ENCODE peak calls at places on chromosomes 13 and 19, in ten cellular contexts. Q is uterus, X is ovary, J is adrenal gland, Z is A673, A is HAP-1, K is iPS DF 6.9, P is fibroblast of lung, D is PC-9, O is tibial artery. W is an unnamed sample. For H3K4me1, the result is how much of the 10 kb centered on the place peaks cover.

GRCh38 chr13:48155850-48156249 is 60.9 kb upstream of the MED4 start:
- DNase-seq in Z (peak), A (no peak), J (no peak), X (no peak), P (peak), K (no peak), O (no peak), D (no peak), Q (no peak), W (no peak)

GRCh38 chr19:3359850-3360493 is 6.4 kb upstream of the NFIC start:
- DNase-seq in J (no peak), X (no peak), D (no peak), Z (peak), P (peak), K (no peak), O (no peak), A (peak), Q (no peak), W (peak)

GRCh38 chr13:73803997-73804396 is 330.2 kb downstream of the KLF12 start:
- DNase-seq in P (peak), A (no peak), O (no peak), J (no peak), Z (peak), K (no peak), X (no peak), Q (no peak), D (no peak), W (no peak)

GRCh38 chr13:51764184-51765141 is 39.5 kb downstream of the DHRS12 start:
- DNase-seq in Z (no peak), J (no peak), D (no peak), P (peak), O (peak), X (no peak), A (no peak), K (no peak), Q (peak), W (no peak)

GRCh38 chr13:42602910-42603309 is 29.0 kb downstream of the TNFSF11 start:
- DNase-seq in Z (no peak), X (no peak), J (no peak), P (peak), Q (no peak), O (no peak), D (no peak), A (no peak), K (no peak), W (no peak)

GRCh38 chr13:111322001-111322915 is 1.8 kb downstream of the TEX29 start:
- DNase-seq in D (no peak), Z (no peak), K (no peak), A (no peak), X (no peak), Q (no peak), O (peak), P (no peak), J (no peak), W (no peak)

GRCh38 chr13:20383058-20383457 is 142.6 kb downstream of the CRYL1 start:
- DNase-seq in O (no peak), A (no peak), X (no peak), Q (no peak), K (no peak), Z (no peak), P (no peak), D (no peak), J (no peak), W (no peak)

GRCh38 chr13:112733661-112734379 is 44.0 kb downstream of the ATP11A start:
- DNase-seq in D (no peak), A (no peak), O (no peak), J (no peak), Q (no peak), Z (no peak), X (no peak), P (peak), K (peak), W (peak)

GRCh38 chr19:9641810-9642209 is 20.8 kb upstream of the ZNF561 start:
- DNase-seq in Q (no peak), P (no peak), O (no peak), D (no peak), J (no peak), A (no peak), X (no peak), K (no peak), Z (no peak), W (no peak)

GRCh38 chr13:29847501-29847983 is 2.9 kb downstream of the UBL3 start:
- DNase-seq in A (peak), Z (peak), K (no peak), D (no peak), Q (peak), X (peak), J (peak), P (peak), O (no peak), W (no peak)

GRCh38 chr13:77975358-77976042 is 56.9 kb upstream of the EDNRB start:
- DNase-seq in K (no peak), P (no peak), O (no peak), Z (no peak), Q (no peak), A (no peak), X (no peak), J (no peak), D (no peak), W (no peak)

GRCh38 chr13:21549633-21550032 is 54.3 kb downstream of the MICU2 start:
- DNase-seq in X (no peak), P (peak), Q (no peak), A (no peak), O (no peak), K (no peak), Z (no peak), J (no peak), D (no peak), W (no peak)

GRCh38 chr13:90365130-90365529 is 982.4 kb upstream of the MIR17HG start:
- DNase-seq in Q (no peak), X (no peak), D (no peak), O (no peak), Z (no peak), P (peak), K (no peak), J (no peak), A (no peak), W (no peak)

GRCh38 chr13:35716186-35716585 is 239.7 kb upstream of the MAB21L1 start:
- DNase-seq in X (no peak), K (no peak), J (no peak), Q (peak), O (no peak), D (peak), P (peak), Z (no peak), A (no peak), W (no peak)

GRCh38 chr13:29474991-29475390 is 120.5 kb downstream of the SLC7A1 start:
- DNase-seq in A (no peak), D (no peak), O (no peak), Z (no peak), X (no peak), P (peak), K (no peak), Q (no peak), J (no peak), W (no peak)

GRCh38 chr13:74571811-74572210 is 437.6 kb upstream of the KLF12 start:
- DNase-seq in K (no peak), Z (no peak), D (no peak), Q (no peak), O (no peak), J (no peak), X (no peak), P (no peak), A (no peak), W (no peak)

GRCh38 chr13:111422352-111422751 is 101.9 kb downstream of the TEX29 start:
- DNase-seq in O (no peak), A (no peak), Q (no peak), P (no peak), K (no peak), D (no peak), J (no peak), Z (no peak), X (no peak), W (no peak)

DNA sequence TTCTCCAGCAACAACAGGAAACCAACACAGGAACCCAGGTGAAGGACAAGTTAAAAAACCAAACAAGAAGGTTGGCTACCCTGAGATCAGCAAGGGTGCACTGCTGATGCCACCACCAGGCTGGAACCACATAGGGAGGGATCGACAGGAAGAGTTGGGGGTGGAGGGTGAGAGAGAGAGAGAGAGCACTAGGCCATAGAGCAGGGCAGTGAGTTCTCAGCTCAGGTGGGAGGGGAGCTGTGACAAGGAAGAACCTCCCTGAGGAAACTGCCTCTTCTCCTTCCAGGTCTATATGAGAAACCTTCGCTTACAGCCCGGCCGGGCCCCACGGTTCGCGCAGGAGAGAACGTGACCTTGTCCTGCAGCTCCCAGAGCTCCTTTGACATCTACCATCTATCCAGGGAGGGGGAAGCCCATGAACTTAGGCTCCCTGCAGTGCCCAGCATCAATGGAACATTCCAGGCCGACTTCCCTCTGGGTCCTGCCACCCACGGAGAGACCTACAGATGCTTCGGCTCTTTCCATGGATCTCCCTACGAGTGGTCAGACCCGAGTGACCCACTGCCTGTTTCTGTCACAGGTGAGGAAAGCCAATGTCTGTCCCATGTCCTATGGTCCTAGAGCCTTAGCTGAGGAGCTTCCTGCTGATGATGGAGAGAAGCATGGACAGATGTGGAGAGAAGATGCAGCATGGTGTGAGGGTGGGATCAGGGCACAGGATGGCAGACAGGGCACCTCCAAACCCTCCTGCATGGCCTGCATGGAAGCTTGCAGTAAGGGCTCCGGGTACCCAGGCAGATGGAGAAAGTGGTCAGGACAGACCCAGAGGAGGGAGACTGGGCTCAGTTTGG is 2.5 kb downstream of the KIR2DL4 start:
- DNase-seq in D (no peak), K (no peak), O (no peak), Z (no peak), J (no peak), A (no peak), P (no peak), Q (no peak), X (no peak), W (no peak)
- H3K4me1 ChIP-seq in D (under half), K (under half), O (under half), Z (under half), J (under half), A (under half), P (under half), Q (under half), X (under half), W (under half)

DNA sequence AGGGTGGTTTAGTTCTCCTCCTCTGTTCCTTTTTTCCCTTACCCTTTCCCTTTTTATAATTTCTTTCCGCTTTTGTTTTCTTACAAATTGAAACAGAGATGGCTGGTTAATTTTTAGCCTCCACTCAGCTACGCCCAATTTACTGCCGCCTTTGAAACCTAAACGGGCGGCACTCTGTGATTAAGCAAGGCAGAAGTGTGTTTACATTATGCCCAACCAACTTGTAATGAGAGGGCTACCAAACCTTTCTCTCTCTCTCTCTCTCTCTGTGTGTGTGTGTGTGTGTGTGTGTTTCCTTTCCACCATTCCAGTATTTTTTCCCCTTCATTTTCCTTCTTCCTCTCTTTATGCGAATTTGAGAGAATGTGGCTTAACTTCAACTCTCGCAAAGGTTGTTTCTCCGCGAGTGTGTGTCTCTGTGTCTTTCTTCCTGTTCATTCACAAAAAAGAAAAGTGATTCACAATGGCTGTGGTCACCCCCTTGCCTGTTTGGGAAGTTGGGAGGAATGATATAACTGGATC is 31.3 kb downstream of the NFIX start:
- DNase-seq in K (no peak), D (no peak), P (peak), Z (no peak), A (no peak), X (no peak), Q (no peak), O (peak), J (no peak), W (no peak)
- H3K4me1 ChIP-seq in K (under half), D (under half), P (under half), Z (under half), A (under half), X (under half), Q (under half), O (half or more), J (under half), W (half or more)

GRCh38 chr19:2048104-2048958 is 2.7 kb downstream of the MKNK2 start:
- DNase-seq in Z (no peak), D (no peak), O (no peak), P (no peak), K (no peak), A (no peak), X (peak), Q (no peak), J (no peak), W (no peak)

GRCh38 chr19:2045501-2046045 is 5.5 kb downstream of the MKNK2 start:
- DNase-seq in X (no peak), A (no peak), J (peak), K (no peak), D (no peak), O (no peak), Q (no peak), Z (no peak), P (no peak), W (no peak)

GRCh38 chr19:2047449-2048103 is 3.5 kb downstream of the MKNK2 start:
- DNase-seq in J (peak), Q (peak), A (no peak), X (peak), P (no peak), Z (no peak), D (peak), O (peak), K (no peak), W (peak)

GRCh38 chr19:2046046-2046907 is 4.8 kb downstream of the MKNK2 start:
- DNase-seq in K (no peak), Q (no peak), P (no peak), J (no peak), X (no peak), D (no peak), A (no peak), Z (no peak), O (no peak), W (no peak)

DNA sequence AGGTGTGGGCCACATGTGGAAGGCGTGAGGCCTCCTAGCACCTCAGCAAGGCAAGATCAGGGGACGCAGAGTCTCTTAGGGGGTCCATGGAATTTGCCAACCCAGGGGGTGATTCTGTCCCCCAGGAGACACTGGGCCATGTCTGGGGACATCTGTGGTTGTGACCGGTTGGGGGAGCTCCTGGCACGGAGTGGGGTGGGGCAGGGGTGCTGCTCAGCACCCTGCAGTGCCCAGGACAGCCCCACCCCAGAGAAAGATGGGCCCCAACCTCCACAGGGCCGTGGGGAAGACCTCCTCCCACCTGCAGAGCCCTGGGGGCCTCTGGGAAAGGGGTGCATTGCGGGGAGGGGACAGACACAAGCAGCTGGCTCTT is 4.0 kb downstream of the MKNK2 start:
- DNase-seq in X (no peak), Z (no peak), K (no peak), P (no peak), D (no peak), J (no peak), Q (no peak), A (no peak), O (no peak), W (no peak)
- H3K4me1 ChIP-seq in X (under half), Z (under half), K (under half), P (under half), D (under half), J (half or more), Q (under half), A (under half), O (half or more), W (half or more)

GRCh38 chr19:33268162-33268991 is 34.0 kb downstream of the CEBPA start:
- DNase-seq in Q (no peak), Z (no peak), J (no peak), A (no peak), P (no peak), K (no peak), D (no peak), X (no peak), O (no peak), W (no peak)

GRCh38 chr19:33267706-33268105 is 34.6 kb downstream of the CEBPA start:
- DNase-seq in Z (no peak), O (no peak), A (no peak), Q (no peak), J (no peak), P (no peak), D (no peak), K (no peak), X (no peak), W (no peak)

GRCh38 chr19:33266971-33267484 is 35.3 kb downstream of the CEBPA start:
- DNase-seq in X (no peak), Z (no peak), A (no peak), O (no peak), K (no peak), P (no peak), J (no peak), D (no peak), Q (no peak), W (no peak)

GRCh38 chr19:33270769-33271168 is 31.6 kb downstream of the CEBPA start:
- DNase-seq in D (no peak), K (no peak), J (no peak), X (no peak), O (no peak), P (no peak), Q (no peak), A (no peak), Z (no peak), W (no peak)

DNA sequence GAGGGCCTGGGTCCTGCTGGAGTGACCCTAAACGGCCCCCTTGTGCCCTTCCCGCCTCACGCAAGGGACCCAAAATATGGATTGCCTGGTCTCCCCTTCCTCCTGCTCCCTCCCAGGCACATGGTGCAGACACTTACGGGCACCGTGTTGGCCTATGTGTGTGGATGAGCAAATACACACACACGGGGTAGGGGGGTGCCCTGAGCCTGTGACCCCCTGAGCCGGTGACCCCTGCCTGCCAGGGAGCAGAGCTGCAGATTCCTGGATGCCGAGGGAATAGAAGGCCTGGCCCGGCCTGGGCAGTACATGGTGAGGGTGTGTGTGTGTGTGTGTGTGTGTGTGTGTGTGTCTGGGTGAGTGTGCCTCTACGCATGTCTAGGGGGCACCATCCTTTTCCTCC is 33.3 kb downstream of the CEBPA start:
- DNase-seq in Z (no peak), Q (no peak), X (no peak), A (no peak), D (no peak), J (no peak), K (no peak), P (no peak), O (no peak), W (no peak)
- H3K4me1 ChIP-seq in Z (under half), Q (under half), X (under half), A (under half), D (under half), J (under half), K (under half), P (under half), O (under half), W (under half)

GRCh38 chr19:51295382-51296126 is 15.9 kb upstream of the IGLON5 start:
- DNase-seq in X (no peak), D (no peak), J (no peak), A (no peak), P (no peak), O (no peak), Z (no peak), K (no peak), Q (no peak), W (no peak)
- H3K4me1 ChIP-seq in X (under half), D (under half), J (under half), A (under half), P (under half), O (under half), Z (under half), K (under half), Q (under half), W (under half)

DNA sequence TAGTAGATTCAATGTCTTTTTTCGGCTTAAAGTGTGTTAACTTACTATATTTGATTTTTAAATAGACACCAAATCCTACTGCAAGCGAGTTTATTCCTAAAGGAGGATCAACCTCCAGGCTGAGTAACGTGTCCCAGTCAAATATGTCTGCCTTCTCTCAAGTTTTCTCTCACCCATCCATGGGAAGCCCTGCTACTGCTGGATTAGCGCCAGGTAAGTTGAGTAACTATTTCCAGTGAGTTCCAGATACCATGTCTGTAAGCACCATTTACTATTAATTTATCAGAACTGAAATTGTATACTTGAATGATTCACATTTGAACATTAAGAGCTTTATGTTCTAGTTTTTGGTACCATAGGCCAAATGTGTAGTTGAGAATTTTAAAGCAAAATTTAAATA is 81.8 kb downstream of the PAN3 start:
- DNase-seq in D (no peak), K (no peak), P (peak), X (no peak), A (no peak), J (peak), Q (no peak), Z (peak), O (no peak), W (no peak)
- H3K4me1 ChIP-seq in D (under half), K (under half), P (under half), X (under half), A (under half), J (under half), Q (under half), Z (under half), O (under half), W (under half)

GRCh38 chr13:40648841-40649240 is 17.6 kb downstream of the FOXO1 start:
- DNase-seq in Z (peak), O (no peak), D (no peak), P (no peak), A (peak), K (no peak), J (no peak), Q (no peak), X (no peak), W (no peak)
- H3K4me1 ChIP-seq in Z (under half), O (half or more), D (under half), P (under half), A (half or more), K (under half), J (half or more), Q (under half), X (under half), W (half or more)

GRCh38 chr19:39409886-39410619 is 2.4 kb upstream of the PLEKHG2 start:
- DNase-seq in J (peak), Q (peak), K (no peak), X (peak), P (peak), Z (no peak), A (peak), O (peak), D (peak), W (peak)

GRCh38 chr19:39407644-39408391 is 1.2 kb downstream of the ZFP36 start:
- DNase-seq in Z (no peak), P (no peak), X (peak), O (no peak), Q (peak), D (peak), A (no peak), K (no peak), J (peak), W (peak)

GRCh38 chr19:39408392-39409206 is 2.0 kb downstream of the ZFP36 start:
- DNase-seq in D (no peak), X (no peak), Q (peak), J (peak), O (no peak), K (no peak), P (peak), Z (no peak), A (peak), W (no peak)

GRCh38 chr19:39410620-39411005 is 1.9 kb upstream of the PLEKHG2 start:
- DNase-seq in D (no peak), P (no peak), Z (no peak), K (no peak), A (no peak), X (no peak), Q (peak), O (no peak), J (peak), W (no peak)

GRCh38 chr19:39409207-39409885 is 2.7 kb downstream of the ZFP36 start:
- DNase-seq in O (peak), P (peak), A (peak), J (no peak), X (peak), Q (peak), K (no peak), D (peak), Z (peak), W (peak)
- H3K4me1 ChIP-seq in O (under half), P (under half), A (under half), J (under half), X (under half), Q (under half), K (under half), D (under half), Z (under half), W (under half)

W was measured in upper lobe of right lung.